ENCODE peak calls at places on chromosomes 4 and X, in ten cellular contexts. E, K, X, U, S, Z, C, L, T and N are unnamed samples.

GRCh38 chr4:106266201-106266600 is 49.8 kb downstream of the TBCK start:
- DNase-seq in E (no peak), K (peak), X (no peak), U (no peak), S (peak), Z (no peak), C (peak), L (peak), T (no peak), N (no peak)

GRCh38 chrX:131792356-131792749 is 230.7 kb upstream of the STK26 start:
- DNase-seq in E (no peak), K (peak), X (peak), U (no peak), S (peak), Z (peak), C (no peak), L (no peak), T (peak), N (no peak)

GRCh38 chrX:148662014-148662413 is 161.6 kb downstream of the AFF2 start:
- DNase-seq in E (no peak), K (no peak), X (no peak), U (no peak), S (no peak), Z (no peak), C (no peak), L (no peak), T (no peak), N (no peak)

GRCh38 chrX:148691456-148691855 is 191.0 kb downstream of the AFF2 start:
- DNase-seq in E (no peak), K (no peak), X (no peak), U (no peak), S (no peak), Z (no peak), C (no peak), L (no peak), T (no peak), N (no peak)

GRCh38 chrX:103254171-103254824 is 657 bp downstream of the TCEAL8 start:
- DNase-seq in E (peak), K (peak), X (peak), U (no peak), S (peak), Z (peak), C (no peak), L (peak), T (peak), N (no peak)

GRCh38 chr4:153428816-153429592 is 37.2 kb upstream of the TMEM131L start:
- DNase-seq in E (no peak), K (no peak), X (no peak), U (no peak), S (no peak), Z (no peak), C (no peak), L (no peak), T (no peak), N (no peak)

GRCh38 chr4:30950737-30951136 is 230.6 kb downstream of the PCDH7 start:
- DNase-seq in E (no peak), K (peak), X (no peak), U (no peak), S (no peak), Z (no peak), C (no peak), L (no peak), T (no peak), N (no peak)

GRCh38 chrX:20952180-20952579 is 422.0 kb upstream of the CNKSR2 start:
- DNase-seq in E (no peak), K (no peak), X (no peak), U (no peak), S (no peak), Z (no peak), C (no peak), L (no peak), T (no peak), N (no peak)

GRCh38 chr4:110198472-110199419 is at the start of gene ELOVL6:
- DNase-seq in E (peak), K (peak), X (peak), U (peak), S (peak), Z (peak), C (peak), L (peak), T (peak), N (peak)

GRCh38 chr4:1881709-1882108 is 10.5 kb downstream of the NSD2 start:
- DNase-seq in E (no peak), K (no peak), X (no peak), U (no peak), S (no peak), Z (peak), C (no peak), L (no peak), T (no peak), N (no peak)

GRCh38 chr4:17166954-17167353 is 268.5 kb upstream of the LDB2 start:
- DNase-seq in E (no peak), K (no peak), X (no peak), U (no peak), S (no peak), Z (no peak), C (no peak), L (no peak), T (no peak), N (no peak)

GRCh38 chr4:115145393-115146160 is 32.2 kb upstream of the NDST4 start:
- DNase-seq in E (no peak), K (no peak), X (no peak), U (no peak), S (no peak), Z (peak), C (no peak), L (no peak), T (peak), N (no peak)

GRCh38 chr4:93617596-93617995 is 211.0 kb upstream of the ATOH1 start:
- DNase-seq in E (no peak), K (peak), X (no peak), U (no peak), S (no peak), Z (no peak), C (no peak), L (no peak), T (no peak), N (no peak)

GRCh38 chr4:74258949-74259348 is 49.3 kb upstream of the EPGN start:
- DNase-seq in E (no peak), K (peak), X (no peak), U (no peak), S (peak), Z (peak), C (no peak), L (peak), T (no peak), N (no peak)

GRCh38 chr4:45317276-45317675 is 590.9 kb upstream of the GNPDA2 start:
- DNase-seq in E (no peak), K (peak), X (no peak), U (no peak), S (no peak), Z (no peak), C (no peak), L (no peak), T (no peak), N (no peak)

GRCh38 chr4:27027428-27027827 is 166.8 kb downstream of the STIM2 start:
- DNase-seq in E (no peak), K (no peak), X (no peak), U (no peak), S (no peak), Z (no peak), C (no peak), L (no peak), T (no peak), N (no peak)

GRCh38 chr4:12458621-12459020 is 1025.5 kb downstream of the RAB28 start:
- DNase-seq in E (no peak), K (peak), X (no peak), U (no peak), S (no peak), Z (no peak), C (no peak), L (no peak), T (no peak), N (no peak)

GRCh38 chrX:121635141-121635540 is 587.7 kb downstream of the GLUD2 start:
- DNase-seq in E (no peak), K (no peak), X (no peak), U (no peak), S (no peak), Z (no peak), C (no peak), L (no peak), T (no peak), N (no peak)

DNA sequence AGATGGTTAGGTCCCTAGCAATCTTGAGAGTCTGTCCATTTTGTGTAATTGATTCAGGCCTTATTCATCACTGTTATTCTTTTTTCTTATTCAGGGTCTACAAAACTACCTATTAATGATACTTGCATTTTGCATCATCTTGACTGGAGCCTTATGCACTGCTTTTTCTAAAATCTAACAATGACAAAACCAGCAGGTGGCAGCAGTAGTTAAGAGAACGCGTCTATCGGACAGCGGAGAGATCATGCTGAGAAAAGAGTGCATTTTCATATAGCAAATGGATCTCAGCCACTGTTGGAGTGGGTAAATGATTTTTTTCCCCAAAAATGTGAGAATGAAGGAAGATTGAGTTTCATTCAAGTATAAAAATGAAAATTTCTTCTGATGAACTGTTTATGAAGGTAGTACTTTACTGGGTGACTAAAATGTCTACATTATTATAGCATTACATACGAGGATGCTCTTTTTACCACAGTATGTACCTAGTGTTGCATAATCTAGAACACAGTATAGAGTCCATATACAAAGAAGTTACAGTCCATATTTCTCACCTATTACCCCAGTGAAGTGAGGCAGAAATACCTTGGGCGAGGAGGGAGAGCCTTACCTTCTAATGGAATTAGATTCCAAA is 43.2 kb downstream of the TMEM144 start:
- DNase-seq in E (peak), K (peak), X (no peak), U (no peak), S (peak), Z (peak), C (peak), L (peak), T (no peak), N (peak)
- TF ChIP-seq CTCF in E (peak), K (peak), X (peak), U (no peak), S (peak), Z (peak), C (peak), L (peak), T (peak), N (peak)

GRCh38 chr4:182447938-182448280 is 204.7 kb downstream of the TENM3 start:
- DNase-seq in E (no peak), K (no peak), X (no peak), U (no peak), S (no peak), Z (no peak), C (no peak), L (peak), T (no peak), N (no peak)

GRCh38 chr4:182449186-182449880 is 206.1 kb downstream of the TENM3 start:
- DNase-seq in E (no peak), K (peak), X (no peak), U (no peak), S (peak), Z (no peak), C (no peak), L (no peak), T (no peak), N (no peak)

GRCh38 chr4:182449960-182450359 is 206.8 kb downstream of the TENM3 start:
- DNase-seq in E (no peak), K (no peak), X (no peak), U (no peak), S (no peak), Z (no peak), C (no peak), L (no peak), T (no peak), N (no peak)

GRCh38 chr4:182453830-182454229 is 210.6 kb downstream of the TENM3 start:
- DNase-seq in E (no peak), K (no peak), X (no peak), U (no peak), S (no peak), Z (no peak), C (no peak), L (no peak), T (no peak), N (no peak)

DNA sequence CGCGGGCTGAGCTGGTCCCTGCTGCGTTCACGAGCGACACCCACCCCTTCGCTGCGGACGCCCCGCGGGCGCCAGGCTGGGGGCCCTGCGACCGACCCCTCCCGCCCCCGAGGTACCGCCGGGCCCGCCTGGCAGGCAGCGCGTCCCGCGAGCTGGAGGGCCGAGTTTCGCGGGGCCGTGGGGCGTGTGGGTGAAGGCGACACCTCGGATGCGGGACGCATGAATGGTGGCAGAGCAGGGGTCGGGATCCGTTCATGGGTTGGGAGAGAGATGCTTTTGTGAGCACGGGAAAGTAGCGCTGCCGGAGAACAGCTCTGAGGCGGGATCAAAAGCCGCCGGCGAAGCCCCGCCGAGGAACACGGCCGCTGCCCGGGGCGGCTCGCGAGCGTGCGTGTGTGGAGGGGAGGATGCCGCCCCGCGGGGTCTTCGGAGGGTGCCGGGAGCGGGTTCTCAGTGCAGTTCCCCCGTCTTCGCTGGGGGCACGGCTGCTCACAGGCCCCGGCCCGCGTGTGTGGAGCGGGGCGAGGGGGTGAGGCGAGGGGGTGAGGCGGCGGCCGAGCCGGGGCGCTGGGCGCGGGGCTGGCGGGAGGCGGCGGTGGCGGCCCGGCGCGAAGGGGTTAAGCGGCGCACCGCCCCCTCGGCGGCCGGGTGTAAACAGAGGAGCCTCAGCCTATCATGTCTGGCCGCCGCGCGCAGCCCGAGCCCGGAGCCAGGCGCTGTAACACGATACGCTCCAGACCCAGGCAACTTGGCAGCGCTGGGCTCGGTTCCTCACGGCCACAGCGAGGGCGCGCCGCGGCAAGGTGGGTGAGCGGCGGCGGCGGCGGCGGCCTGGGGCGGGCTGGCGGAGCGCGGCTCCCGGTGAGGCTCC is 205.3 kb downstream of the TENM3 start:
- DNase-seq in E (peak), K (peak), X (peak), U (no peak), S (peak), Z (peak), C (peak), L (peak), T (peak), N (peak)
- TF ChIP-seq CTCF in E (no peak), K (no peak), X (no peak), U (no peak), S (no peak), Z (no peak), C (no peak), L (no peak), T (no peak), N (no peak)

GRCh38 chr4:86357608-86358007 is 2.2 kb downstream of the MAPK10 start:
- DNase-seq in E (no peak), K (no peak), X (no peak), U (no peak), S (no peak), Z (no peak), C (no peak), L (no peak), T (no peak), N (no peak)

GRCh38 chr4:86359944-86360478 is at the start of gene MAPK10:
- DNase-seq in E (peak), K (no peak), X (peak), U (peak), S (peak), Z (peak), C (peak), L (peak), T (no peak), N (peak)

GRCh38 chr4:86356425-86356824 is 3.4 kb downstream of the MAPK10 start:
- DNase-seq in E (no peak), K (no peak), X (no peak), U (no peak), S (no peak), Z (no peak), C (no peak), L (no peak), T (no peak), N (no peak)

GRCh38 chr4:86358176-86358701 is 1.6 kb downstream of the MAPK10 start:
- DNase-seq in E (no peak), K (peak), X (no peak), U (no peak), S (no peak), Z (no peak), C (no peak), L (peak), T (no peak), N (no peak)

GRCh38 chr4:86356831-86357230 is 3.0 kb downstream of the MAPK10 start:
- DNase-seq in E (no peak), K (no peak), X (no peak), U (no peak), S (no peak), Z (no peak), C (no peak), L (no peak), T (no peak), N (no peak)
- TF ChIP-seq CTCF in E (no peak), K (no peak), X (no peak), U (no peak), S (no peak), Z (no peak), C (no peak), L (no peak), T (no peak), N (no peak)

DNA sequence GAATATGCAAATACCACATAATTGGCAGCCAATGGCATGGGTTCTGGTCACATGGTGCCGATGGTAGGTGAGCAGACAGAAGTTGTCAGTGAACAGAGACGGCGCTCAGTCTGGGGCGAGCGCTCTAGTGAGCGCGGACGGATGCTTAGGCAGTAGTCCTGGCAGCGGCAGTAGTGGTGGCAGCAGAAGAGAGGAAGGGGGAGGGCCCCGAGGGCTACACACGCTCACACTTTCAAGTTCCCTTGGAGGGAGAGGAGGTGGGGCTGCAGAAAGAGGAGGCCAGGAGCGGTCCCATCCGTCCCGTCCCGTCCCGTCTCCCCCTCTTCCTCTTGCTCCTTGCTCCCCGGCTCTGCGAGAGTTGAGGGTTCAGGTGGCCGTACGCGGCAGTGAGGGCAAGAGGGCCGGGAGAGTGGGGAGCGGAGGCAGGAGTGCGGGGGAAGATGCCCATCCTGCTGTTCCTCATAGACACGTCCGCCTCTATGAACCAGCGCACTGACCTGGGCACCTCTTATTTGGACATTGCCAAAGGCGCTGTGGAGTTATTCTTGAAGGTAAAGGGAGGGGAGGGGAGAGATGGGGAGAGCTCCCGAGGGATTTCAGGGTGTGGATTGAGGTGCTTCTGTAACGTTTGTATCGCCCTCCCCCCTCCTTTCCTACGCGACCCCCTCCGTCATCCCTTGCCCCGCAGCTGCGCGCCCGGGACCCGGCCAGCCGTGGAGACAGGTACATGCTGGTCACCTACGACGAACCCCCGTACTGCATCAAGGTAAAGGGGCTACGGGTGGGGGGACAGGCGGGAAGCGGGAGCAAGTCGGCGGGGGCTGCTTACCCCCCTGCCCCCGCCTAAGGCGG is at the start of gene INTS6L:
- DNase-seq in E (peak), K (peak), X (peak), U (peak), S (peak), Z (peak), C (peak), L (peak), T (peak), N (peak)
- TF ChIP-seq CTCF in E (no peak), K (no peak), X (no peak), U (no peak), S (no peak), Z (no peak), C (no peak), L (no peak), T (no peak), N (no peak)

GRCh38 chr4:143260750-143261149 is 75.9 kb upstream of the GAB1 start:
- DNase-seq in E (no peak), K (no peak), X (no peak), U (no peak), S (no peak), Z (no peak), C (no peak), L (no peak), T (no peak), N (no peak)
- TF ChIP-seq CTCF in E (no peak), K (no peak), X (no peak), U (no peak), S (no peak), Z (no peak), C (no peak), L (no peak), T (no peak), N (no peak)